ENCODE peak calls at places on chromosomes 6 and 20, in seven cellular contexts. U, A, H, S, K, E and I are unnamed samples.

GRCh38 chr20:32538526-32538918 is 46.6 kb downstream of the NOL4L start:
- DNase-seq in E (no peak), A (peak; percentile 67), U (no peak), S (no peak), K (no peak), H (no peak), I (no peak)

GRCh38 chr20:36491901-36492617 is 49.3 kb upstream of the MYL9 start:
- DNase-seq in A (peak; percentile 2), S (no peak), H (no peak), U (no peak), K (peak; percentile 43), E (peak; percentile 47), I (no peak)

GRCh38 chr6:129282053-129282452 is 399.1 kb downstream of the LAMA2 start:
- DNase-seq in E (no peak), H (no peak), S (no peak), U (no peak), A (no peak), K (no peak), I (no peak)

GRCh38 chr20:25632940-25633790 is 9.4 kb upstream of the NANP start:
- DNase-seq in K (no peak), H (no peak), E (no peak), U (no peak), A (no peak), S (no peak), I (no peak)

GRCh38 chr6:31308845-31309175 is 36.9 kb upstream of the HLA-C start:
- DNase-seq in U (no peak), E (no peak), H (no peak), A (no peak), K (no peak), S (no peak), I (no peak)

GRCh38 chr20:24566656-24567055 is 97.2 kb downstream of the SYNDIG1 start:
- DNase-seq in A (no peak), K (peak; percentile 33), S (no peak), H (no peak), E (no peak), U (no peak), I (no peak)

GRCh38 chr20:768426-768978 is at the start of gene SLC52A3:
- DNase-seq in K (peak; percentile 99), S (no peak), H (no peak), A (peak; percentile 58), E (no peak), U (no peak), I (peak; percentile 65)

GRCh38 chr6:138622967-138623366 is 123.7 kb upstream of the NHSL1 start:
- DNase-seq in E (peak; percentile 39), H (no peak), K (no peak), A (no peak), S (no peak), U (no peak), I (no peak)

GRCh38 chr6:167811040-167811439 is 15.7 kb upstream of the AFDN start:
- DNase-seq in U (no peak), E (no peak), A (no peak), S (no peak), K (no peak), H (no peak), I (no peak)

GRCh38 chr20:60244373-60245146 is 286.3 kb downstream of the CDH26 start:
- DNase-seq in E (no peak), K (no peak), H (no peak), A (no peak), U (no peak), S (no peak), I (no peak)

GRCh38 chr6:63097222-63097621 is 114.0 kb upstream of the FKBP1C start:
- DNase-seq in K (no peak), A (no peak), H (no peak), S (no peak), U (no peak), E (no peak), I (no peak)

DNA sequence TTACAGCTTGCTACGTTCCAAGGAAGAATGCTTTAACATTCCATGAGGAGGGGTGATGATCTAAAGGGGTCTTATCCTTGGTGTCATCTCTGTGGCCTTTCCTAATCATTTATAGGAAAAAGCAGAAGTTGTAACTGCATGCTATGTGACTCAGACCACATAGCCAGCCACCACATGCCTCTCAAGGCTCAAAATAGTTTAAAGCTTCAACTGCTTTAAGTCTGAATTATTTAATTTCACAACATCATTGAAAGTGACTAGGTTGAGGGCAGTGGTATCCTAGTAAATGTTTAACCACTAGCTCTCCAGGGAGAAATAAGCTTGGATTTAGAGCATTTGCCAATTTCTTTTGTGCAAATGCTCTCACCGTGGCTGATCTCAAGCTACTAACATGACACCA is 29.7 kb downstream of the MC3R start:
- DNase-seq in H (no peak), A (no peak), E (no peak), S (no peak), K (no peak), U (no peak), I (no peak)
- H3K9me3 ChIP-seq in H (peaks cover 5% of the 10 kb centered on the region), A (no peaks in the 10 kb centered on the region), E (no peaks in the 10 kb centered on the region), S (no peaks in the 10 kb centered on the region), K (no peaks in the 10 kb centered on the region), U (no peaks in the 10 kb centered on the region), I (no peaks in the 10 kb centered on the region)

GRCh38 chr20:43349841-43350240 is 107.9 kb upstream of the SRSF6 start:
- DNase-seq in K (no peak), H (no peak), A (no peak), E (no peak), S (no peak), U (no peak), I (no peak)
- H3K27me3 ChIP-seq in K (peaks cover 6% of the 10 kb centered on the region), H (no peaks in the 10 kb centered on the region), A (no peaks in the 10 kb centered on the region), E (no peaks in the 10 kb centered on the region), S (no peaks in the 10 kb centered on the region), U (no peaks in the 10 kb centered on the region), I (peaks cover 27% of the 10 kb centered on the region)

GRCh38 chr6:24432611-24433010 is 29.9 kb downstream of the MRS2 start:
- DNase-seq in A (no peak), U (no peak), H (no peak), S (no peak), K (no peak), E (no peak), I (no peak)

GRCh38 chr6:24428615-24429014 is 25.9 kb downstream of the MRS2 start:
- DNase-seq in K (no peak), S (no peak), H (no peak), E (peak; percentile 50), A (no peak), U (no peak), I (no peak)

GRCh38 chr6:24430086-24430485 is 27.4 kb downstream of the MRS2 start:
- DNase-seq in H (no peak), E (no peak), S (no peak), U (no peak), K (no peak), A (no peak), I (no peak)

GRCh38 chr6:24426729-24427446 is 24.2 kb downstream of the MRS2 start:
- DNase-seq in H (no peak), E (no peak), S (no peak), K (no peak), A (no peak), U (no peak), I (no peak)

DNA sequence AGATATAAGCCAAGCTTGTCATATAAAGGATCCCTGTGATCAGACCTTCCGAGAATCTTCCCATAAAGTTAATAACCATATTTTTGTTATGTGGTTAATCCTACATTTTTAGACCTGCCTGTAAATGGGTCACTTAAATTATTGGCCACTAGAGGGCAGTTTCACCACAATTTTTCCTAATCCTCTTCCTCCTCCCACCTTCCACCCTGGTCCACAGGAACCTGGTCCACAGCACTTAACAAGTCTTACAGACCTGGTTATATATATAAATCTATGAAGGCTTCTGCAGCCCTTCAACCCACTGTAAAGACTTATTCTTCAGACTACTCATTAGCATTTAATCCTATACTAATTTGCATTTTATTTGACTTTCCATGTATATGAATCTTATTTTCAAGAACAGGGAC is 28.3 kb downstream of the MRS2 start:
- DNase-seq in U (no peak), A (peak; percentile 61), S (no peak), K (peak; percentile 40), E (peak; percentile 34), H (peak; percentile 41), I (peak; percentile 58)
- H3K27ac ChIP-seq in U (no peak overlapping the region), A (no peak overlapping the region), S (no peak overlapping the region), K (no peak overlapping the region), E (no peak overlapping the region), H (no peak overlapping the region), I (no peak overlapping the region)

GRCh38 chr20:20134941-20135572 is 82.7 kb downstream of the CFAP61 start:
- DNase-seq in A (no peak), U (no peak), S (no peak), E (no peak), K (no peak), H (no peak), I (no peak)
- H3K9me3 ChIP-seq in A (no peaks in the 10 kb centered on the region), U (no peaks in the 10 kb centered on the region), S (no peaks in the 10 kb centered on the region), E (no peaks in the 10 kb centered on the region), K (no peaks in the 10 kb centered on the region), H (no peaks in the 10 kb centered on the region), I (peaks cover 2% of the 10 kb centered on the region)

GRCh38 chr20:46130534-46130933 is 12.4 kb downstream of the CD40 start:
- DNase-seq in S (peak; percentile 52), A (no peak), H (no peak), U (no peak), K (no peak), E (no peak), I (no peak)
- H3K27me3 ChIP-seq in S (no peaks in the 10 kb centered on the region), A (peaks cover 36% of the 10 kb centered on the region), H (no peaks in the 10 kb centered on the region), U (no peaks in the 10 kb centered on the region), K (peaks cover 2% of the 10 kb centered on the region), E (no peaks in the 10 kb centered on the region), I (no peaks in the 10 kb centered on the region)

GRCh38 chr6:37279366-37280134 is 21.6 kb upstream of the TMEM217 start:
- DNase-seq in A (no peak), S (no peak), K (no peak), U (no peak), E (peak; percentile 26), H (no peak), I (no peak)
- H3K27ac ChIP-seq in A (no peak overlapping the region), S (no peak overlapping the region), K (no peak overlapping the region), U (peak overlapping the region; percentile 94), E (no peak overlapping the region), H (no peak overlapping the region), I (no peak overlapping the region)

GRCh38 chr6:150744522-150745260 is 120.8 kb upstream of the MTHFD1L start:
- DNase-seq in E (no peak), S (no peak), U (no peak), A (no peak), H (no peak), K (no peak), I (no peak)
- H3K9me3 ChIP-seq in E (no peaks in the 10 kb centered on the region), S (no peaks in the 10 kb centered on the region), U (no peaks in the 10 kb centered on the region), A (no peaks in the 10 kb centered on the region), H (no peaks in the 10 kb centered on the region), K (no peaks in the 10 kb centered on the region), I (no peaks in the 10 kb centered on the region)